ENCODE peak calls at places on chromosomes 13 and 19, in five cellular contexts. Z, H, G, D and Y are unnamed samples. For H3K4me1, the result is how much of the 10 kb centered on the place peaks cover.

GRCh38 chr13:37918116-37919100 is 48.8 kb upstream of the TRPC4 start:
- DNase-seq in G (no peak), D (no peak), H (peak), Z (no peak), Y (no peak)

GRCh38 chr13:52447354-52447753 is 3.1 kb downstream of the VPS36 start:
- DNase-seq in Z (no peak), G (peak), D (peak), H (no peak), Y (no peak)

GRCh38 chr13:21395953-21396352 is 63.1 kb downstream of the ZDHHC20 start:
- DNase-seq in H (no peak), G (no peak), D (no peak), Z (no peak), Y (no peak)

GRCh38 chr13:92187378-92187989 is 789.1 kb downstream of the GPC5 start:
- DNase-seq in Z (no peak), G (peak), H (peak), D (peak), Y (no peak)

GRCh38 chr19:38321646-38322323 is 2.1 kb downstream of the KCNK6 start:
- DNase-seq in G (peak), D (peak), H (no peak), Z (peak), Y (peak)

GRCh38 chr13:114328595-114328994 is 14.3 kb downstream of the CHAMP1 start:
- DNase-seq in Z (no peak), H (no peak), G (no peak), D (no peak), Y (no peak)

GRCh38 chr19:14676762-14677161 is 2.1 kb upstream of the ADGRE3 start:
- DNase-seq in G (no peak), D (no peak), Z (no peak), H (no peak), Y (no peak)

GRCh38 chr19:7970716-7971448 is 27.4 kb upstream of the TIMM44 start:
- DNase-seq in G (peak), D (peak), Z (no peak), H (peak), Y (no peak)

GRCh38 chr19:38654478-38655079 is 7.1 kb downstream of the ACTN4 start:
- DNase-seq in Z (no peak), D (peak), G (peak), H (no peak), Y (no peak)

GRCh38 chr19:3459322-3459881 is 20.9 kb downstream of the SMIM24 start:
- DNase-seq in H (no peak), Z (peak), D (peak), G (peak), Y (peak)

GRCh38 chr13:43245374-43245964 is 222.1 kb downstream of the DNAJC15 start:
- DNase-seq in Z (no peak), D (peak), G (peak), H (peak), Y (no peak)

GRCh38 chr13:54965881-54966280 is 1937.3 kb downstream of the OLFM4 start:
- DNase-seq in G (no peak), Z (no peak), D (peak), H (no peak), Y (no peak)

GRCh38 chr13:110634558-110634957 is 19.2 kb downstream of the NAXD start:
- DNase-seq in D (peak), Z (no peak), H (peak), G (peak), Y (no peak)

GRCh38 chr19:10850631-10851030 is 2.4 kb downstream of the C19orf38 start:
- DNase-seq in G (no peak), D (no peak), Z (no peak), H (no peak), Y (no peak)

GRCh38 chr13:60226507-60226906 is 62.8 kb upstream of the DIAPH3 start:
- DNase-seq in D (peak), H (peak), G (peak), Z (no peak), Y (no peak)

GRCh38 chr19:1000095-1000494 is at the start of gene GRIN3B:
- DNase-seq in Z (no peak), D (no peak), G (peak), H (peak), Y (no peak)

GRCh38 chr13:42747399-42747873 is 33.9 kb upstream of the FAM216B start:
- DNase-seq in D (peak), G (peak), Z (no peak), H (peak), Y (no peak)

GRCh38 chr13:52104624-52105023 is 24.2 kb downstream of the NEK5 start:
- DNase-seq in D (no peak), Z (no peak), H (no peak), G (peak), Y (no peak)

GRCh38 chr19:44891016-44891882 is at the start of gene TOMM40:
- DNase-seq in G (peak), D (peak), H (no peak), Z (peak), Y (no peak)

GRCh38 chr19:50772408-50773311 is 2.4 kb downstream of the GPR32 start:
- DNase-seq in H (peak), Z (no peak), G (peak), D (no peak), Y (no peak)

GRCh38 chr13:41099986-41100385 is 32.6 kb downstream of the KBTBD6 start:
- DNase-seq in G (no peak), Z (no peak), D (no peak), H (no peak), Y (no peak)

GRCh38 chr19:46603195-46603637 is 2.1 kb downstream of the CALM3 start:
- DNase-seq in H (no peak), Z (no peak), D (no peak), G (no peak), Y (peak)

GRCh38 chr19:48501446-48501960 is 10.1 kb downstream of the LMTK3 start:
- DNase-seq in H (peak), G (no peak), D (no peak), Z (no peak), Y (peak)

GRCh38 chr13:90547272-90547790 is 800.2 kb upstream of the MIR17HG start:
- DNase-seq in H (no peak), D (no peak), G (no peak), Z (no peak), Y (no peak)

DNA sequence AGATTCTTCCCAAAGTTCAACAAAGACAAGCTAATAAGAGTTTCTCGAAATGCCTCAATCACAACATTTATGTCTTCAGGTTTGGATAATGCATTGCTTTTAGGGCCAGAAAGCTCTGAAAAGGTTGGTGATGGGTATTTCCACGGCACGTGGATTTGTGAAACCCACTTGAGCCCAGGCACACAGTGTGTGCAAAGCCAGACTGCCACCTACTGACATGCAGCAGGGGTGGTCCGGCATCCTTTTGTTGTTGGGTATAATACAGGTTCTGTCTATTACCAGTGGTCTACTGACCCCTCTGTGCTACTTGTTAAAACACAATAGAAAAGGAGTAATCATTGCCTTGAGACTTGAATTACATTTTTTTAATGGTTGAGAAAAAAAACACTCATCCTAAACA is 225.6 kb downstream of the RAP2A start:
- DNase-seq in Z (no peak), D (peak), G (peak), H (no peak), Y (no peak)
- TF ChIP-seq CTCF in Z (no peak), D (peak), G (peak), H (peak), Y (no peak)

GRCh38 chr19:36775768-36776167 is 3.2 kb upstream of the ZNF850 start:
- DNase-seq in H (no peak), Z (no peak), D (peak), G (no peak), Y (peak)
- H3K4me3 ChIP-seq in H (no peak), Z (no peak), D (no peak), G (no peak), Y (peak)

GRCh38 chr13:73891805-73892204 is 242.4 kb downstream of the KLF12 start:
- DNase-seq in G (no peak), H (no peak), D (no peak), Z (no peak), Y (no peak)
- H3K4me1 ChIP-seq in G (under half), H (under half), D (under half), Z (under half), Y (under half)

GRCh38 chr13:45119990-45120864 is at the start of gene GTF2F2:
- DNase-seq in H (peak), D (peak), Z (peak), G (peak), Y (peak)
- TF ChIP-seq CTCF in H (no peak), D (no peak), Z (no peak), G (no peak), Y (no peak)

DNA sequence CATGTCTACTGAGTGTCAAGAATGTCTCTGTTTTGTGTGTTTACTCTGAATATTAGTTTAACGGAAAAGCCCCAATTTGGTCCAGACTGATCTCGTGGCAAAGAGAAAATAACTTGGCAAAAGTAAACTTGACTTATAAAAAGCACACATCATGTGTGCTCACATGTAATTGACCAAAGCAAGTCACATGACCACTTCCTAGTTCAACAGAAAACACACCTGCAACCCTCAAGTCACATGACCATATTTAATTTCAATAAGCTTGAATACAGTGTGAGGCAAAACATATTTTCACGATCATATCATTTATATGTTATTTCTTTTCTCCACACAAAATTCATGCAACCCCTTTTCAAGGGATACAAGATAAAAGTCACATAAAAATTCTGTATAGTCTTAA is 662.4 kb downstream of the SLITRK1 start:
- DNase-seq in G (no peak), D (no peak), Z (no peak), H (no peak), Y (no peak)
- H3K4me3 ChIP-seq in G (no peak), D (no peak), Z (no peak), H (no peak), Y (no peak)